ENCODE peak calls at places on chromosomes 2 and 18, in eight cellular contexts. One of them, this sample, is unnamed.

GRCh38 chr2:146579154-146579930 is 1265.5 kb upstream of the ACVR2A start:
- DNase-seq in neural crest cell: no peak
- DNase-seq in astrocyte: peak; percentile 64
- DNase-seq in Calu3: no peak
- DNase-seq in dorsolateral prefrontal cortex: no peak
- DNase-seq in colonic mucosa: no peak
- DNase-seq in fibroblast of mammary gland: peak; percentile 47
- DNase-seq in heart left ventricle: no peak
- DNase-seq in this sample: no peak

GRCh38 chr2:127044165-127044718 is 62.7 kb downstream of the BIN1 start:
- DNase-seq in colonic mucosa: no peak
- DNase-seq in astrocyte: no peak
- DNase-seq in dorsolateral prefrontal cortex: no peak
- DNase-seq in Calu3: no peak
- DNase-seq in neural crest cell: no peak
- DNase-seq in fibroblast of mammary gland: no peak
- DNase-seq in heart left ventricle: no peak
- DNase-seq in this sample: no peak

GRCh38 chr18:2847341-2848144 is 737 bp downstream of the EMILIN2 start:
- DNase-seq in colonic mucosa: no peak
- DNase-seq in Calu3: peak; percentile 3
- DNase-seq in dorsolateral prefrontal cortex: no peak
- DNase-seq in neural crest cell: peak; percentile 5
- DNase-seq in heart left ventricle: peak; percentile 68
- DNase-seq in fibroblast of mammary gland: peak; percentile 39
- DNase-seq in astrocyte: no peak
- DNase-seq in this sample: peak; percentile 42

GRCh38 chr2:164818149-164819136 is 23.2 kb downstream of the COBLL1 start:
- DNase-seq in fibroblast of mammary gland: no peak
- DNase-seq in astrocyte: no peak
- DNase-seq in dorsolateral prefrontal cortex: no peak
- DNase-seq in neural crest cell: no peak
- DNase-seq in heart left ventricle: no peak
- DNase-seq in Calu3: no peak
- DNase-seq in colonic mucosa: no peak
- DNase-seq in this sample: no peak

GRCh38 chr2:56770490-56770889 is 586.7 kb downstream of the CCDC85A start:
- DNase-seq in dorsolateral prefrontal cortex: no peak
- DNase-seq in astrocyte: peak; percentile 62
- DNase-seq in Calu3: no peak
- DNase-seq in colonic mucosa: no peak
- DNase-seq in neural crest cell: no peak
- DNase-seq in heart left ventricle: no peak
- DNase-seq in fibroblast of mammary gland: peak; percentile 51
- DNase-seq in this sample: no peak

GRCh38 chr2:97712693-97713295 is 582 bp upstream of the ZAP70 start:
- DNase-seq in astrocyte: no peak
- DNase-seq in dorsolateral prefrontal cortex: no peak
- DNase-seq in fibroblast of mammary gland: no peak
- DNase-seq in colonic mucosa: no peak
- DNase-seq in heart left ventricle: no peak
- DNase-seq in neural crest cell: no peak
- DNase-seq in Calu3: no peak
- DNase-seq in this sample: no peak

GRCh38 chr18:13375302-13376255 is 157.0 kb downstream of the LDLRAD4 start:
- DNase-seq in neural crest cell: no peak
- DNase-seq in fibroblast of mammary gland: peak; percentile 90
- DNase-seq in Calu3: peak; percentile 58
- DNase-seq in astrocyte: peak; percentile 92
- DNase-seq in dorsolateral prefrontal cortex: no peak
- DNase-seq in colonic mucosa: no peak
- DNase-seq in heart left ventricle: peak; percentile 82
- DNase-seq in this sample: no peak

GRCh38 chr2:157620956-157621355 is 7.7 kb downstream of the ACVR1C start:
- DNase-seq in fibroblast of mammary gland: peak; percentile 63
- DNase-seq in astrocyte: peak; percentile 24
- DNase-seq in heart left ventricle: no peak
- DNase-seq in neural crest cell: no peak
- DNase-seq in colonic mucosa: no peak
- DNase-seq in dorsolateral prefrontal cortex: no peak
- DNase-seq in Calu3: no peak
- DNase-seq in this sample: no peak

GRCh38 chr2:55087930-55088329 is 37.7 kb upstream of the RTN4 start:
- DNase-seq in Calu3: no peak
- DNase-seq in heart left ventricle: no peak
- DNase-seq in fibroblast of mammary gland: no peak
- DNase-seq in astrocyte: no peak
- DNase-seq in dorsolateral prefrontal cortex: no peak
- DNase-seq in colonic mucosa: no peak
- DNase-seq in neural crest cell: no peak
- DNase-seq in this sample: no peak

GRCh38 chr2:15471606-15472005 is 89.5 kb downstream of the NBAS start:
- DNase-seq in heart left ventricle: no peak
- DNase-seq in Calu3: no peak
- DNase-seq in fibroblast of mammary gland: no peak
- DNase-seq in neural crest cell: no peak
- DNase-seq in astrocyte: no peak
- DNase-seq in colonic mucosa: no peak
- DNase-seq in dorsolateral prefrontal cortex: no peak
- DNase-seq in this sample: no peak
- TF ChIP-seq CTCF in heart left ventricle: no peak
- TF ChIP-seq CTCF in Calu3: no peak
- TF ChIP-seq CTCF in fibroblast of mammary gland: no peak
- TF ChIP-seq CTCF in neural crest cell: no peak
- TF ChIP-seq CTCF in astrocyte: no peak
- TF ChIP-seq CTCF in colonic mucosa: no peak
- TF ChIP-seq CTCF in dorsolateral prefrontal cortex: no peak
- TF ChIP-seq CTCF in this sample: no peak

GRCh38 chr2:137775529-137775928 is 188.7 kb upstream of the HNMT start:
- DNase-seq in Calu3: peak; percentile 4
- DNase-seq in heart left ventricle: no peak
- DNase-seq in neural crest cell: no peak
- DNase-seq in fibroblast of mammary gland: no peak
- DNase-seq in dorsolateral prefrontal cortex: no peak
- DNase-seq in colonic mucosa: no peak
- DNase-seq in astrocyte: no peak
- DNase-seq in this sample: no peak

GRCh38 chr2:137770161-137770560 is 194.1 kb upstream of the HNMT start:
- DNase-seq in Calu3: no peak
- DNase-seq in heart left ventricle: no peak
- DNase-seq in astrocyte: no peak
- DNase-seq in neural crest cell: no peak
- DNase-seq in colonic mucosa: no peak
- DNase-seq in fibroblast of mammary gland: no peak
- DNase-seq in dorsolateral prefrontal cortex: no peak
- DNase-seq in this sample: no peak

GRCh38 chr2:137772451-137772850 is 191.8 kb upstream of the HNMT start:
- DNase-seq in dorsolateral prefrontal cortex: no peak
- DNase-seq in neural crest cell: no peak
- DNase-seq in colonic mucosa: no peak
- DNase-seq in heart left ventricle: no peak
- DNase-seq in Calu3: no peak
- DNase-seq in astrocyte: no peak
- DNase-seq in fibroblast of mammary gland: no peak
- DNase-seq in this sample: no peak

GRCh38 chr2:137769406-137769805 is 194.9 kb upstream of the HNMT start:
- DNase-seq in astrocyte: no peak
- DNase-seq in neural crest cell: no peak
- DNase-seq in heart left ventricle: no peak
- DNase-seq in colonic mucosa: no peak
- DNase-seq in Calu3: no peak
- DNase-seq in fibroblast of mammary gland: no peak
- DNase-seq in dorsolateral prefrontal cortex: no peak
- DNase-seq in this sample: no peak

DNA sequence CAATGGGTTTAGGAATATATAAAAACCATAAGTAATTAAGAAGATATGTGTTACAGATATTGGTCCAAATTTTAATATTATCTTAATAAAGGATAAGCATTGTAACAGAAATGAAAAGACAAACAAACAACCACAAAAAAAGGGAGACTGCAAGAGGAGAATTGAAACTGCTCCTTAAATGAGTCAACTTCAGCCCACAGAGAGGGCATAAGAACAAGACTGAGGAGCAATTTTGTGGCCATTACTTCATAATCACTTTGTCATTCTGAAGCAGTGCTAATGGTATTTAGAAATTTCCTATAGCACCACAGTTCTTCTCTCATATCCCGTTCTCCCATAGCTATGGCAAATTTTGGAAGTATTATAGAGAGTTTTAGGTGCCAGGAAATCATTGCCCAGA is 193.2 kb upstream of the HNMT start:
- DNase-seq in Calu3: no peak
- DNase-seq in neural crest cell: no peak
- DNase-seq in fibroblast of mammary gland: no peak
- DNase-seq in colonic mucosa: no peak
- DNase-seq in astrocyte: no peak
- DNase-seq in heart left ventricle: no peak
- DNase-seq in dorsolateral prefrontal cortex: no peak
- DNase-seq in this sample: no peak
- TF ChIP-seq CTCF in Calu3: no peak
- TF ChIP-seq CTCF in neural crest cell: no peak
- TF ChIP-seq CTCF in fibroblast of mammary gland: no peak
- TF ChIP-seq CTCF in colonic mucosa: no peak
- TF ChIP-seq CTCF in astrocyte: no peak
- TF ChIP-seq CTCF in heart left ventricle: no peak
- TF ChIP-seq CTCF in dorsolateral prefrontal cortex: no peak
- TF ChIP-seq CTCF in this sample: no peak

DNA sequence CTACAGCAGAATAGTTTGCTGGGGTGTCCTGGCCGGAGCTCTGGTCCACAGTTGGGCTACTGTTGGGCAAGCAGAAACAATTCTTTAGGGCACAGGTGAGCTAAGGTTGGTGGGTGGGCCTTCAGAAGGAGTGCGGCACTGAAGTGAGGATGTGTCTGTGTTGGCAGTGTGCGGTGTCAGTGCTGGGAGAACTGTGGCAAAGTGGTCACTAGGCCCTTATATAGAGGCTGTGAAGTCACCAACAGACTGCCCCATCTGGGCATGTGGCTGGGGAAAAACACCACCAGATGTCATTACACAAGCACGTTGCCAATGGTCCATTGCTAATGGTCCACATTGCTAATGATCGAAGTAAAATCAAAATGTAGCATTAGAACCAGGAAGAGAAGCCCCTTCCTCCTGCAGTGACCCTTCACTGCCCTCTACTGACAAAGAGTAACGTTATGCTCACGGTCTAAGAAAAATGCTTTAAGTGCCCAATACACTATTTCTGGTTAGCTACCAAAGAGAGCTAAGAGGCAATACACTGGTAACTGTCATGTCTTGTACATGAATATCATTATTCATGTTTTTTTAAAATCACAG is 21.3 kb downstream of the SCN1A start:
- DNase-seq in fibroblast of mammary gland: peak; percentile 55
- DNase-seq in astrocyte: no peak
- DNase-seq in Calu3: no peak
- DNase-seq in heart left ventricle: no peak
- DNase-seq in neural crest cell: no peak
- DNase-seq in dorsolateral prefrontal cortex: no peak
- DNase-seq in colonic mucosa: no peak
- DNase-seq in this sample: peak; percentile 47
- TF ChIP-seq CTCF in fibroblast of mammary gland: peak; percentile 72
- TF ChIP-seq CTCF in astrocyte: peak; percentile 22
- TF ChIP-seq CTCF in Calu3: no peak
- TF ChIP-seq CTCF in heart left ventricle: no peak
- TF ChIP-seq CTCF in neural crest cell: peak; percentile 57
- TF ChIP-seq CTCF in dorsolateral prefrontal cortex: no peak
- TF ChIP-seq CTCF in colonic mucosa: no peak
- TF ChIP-seq CTCF in this sample: peak; percentile 31

GRCh38 chr2:46170611-46171385 is 126.4 kb upstream of the EPAS1 start:
- DNase-seq in astrocyte: no peak
- DNase-seq in Calu3: no peak
- DNase-seq in fibroblast of mammary gland: no peak
- DNase-seq in dorsolateral prefrontal cortex: no peak
- DNase-seq in neural crest cell: no peak
- DNase-seq in colonic mucosa: no peak
- DNase-seq in heart left ventricle: no peak
- DNase-seq in this sample: no peak

GRCh38 chr2:46173636-46174253 is 123.5 kb upstream of the EPAS1 start:
- DNase-seq in astrocyte: no peak
- DNase-seq in colonic mucosa: no peak
- DNase-seq in heart left ventricle: no peak
- DNase-seq in neural crest cell: no peak
- DNase-seq in dorsolateral prefrontal cortex: no peak
- DNase-seq in fibroblast of mammary gland: no peak
- DNase-seq in Calu3: no peak
- DNase-seq in this sample: no peak

GRCh38 chr2:46173030-46173429 is 124.2 kb upstream of the EPAS1 start:
- DNase-seq in Calu3: no peak
- DNase-seq in heart left ventricle: no peak
- DNase-seq in neural crest cell: no peak
- DNase-seq in fibroblast of mammary gland: no peak
- DNase-seq in astrocyte: no peak
- DNase-seq in dorsolateral prefrontal cortex: no peak
- DNase-seq in colonic mucosa: no peak
- DNase-seq in this sample: no peak

GRCh38 chr2:46171441-46171953 is 125.7 kb upstream of the EPAS1 start:
- DNase-seq in Calu3: no peak
- DNase-seq in fibroblast of mammary gland: peak; percentile 95
- DNase-seq in astrocyte: peak; percentile 79
- DNase-seq in heart left ventricle: no peak
- DNase-seq in dorsolateral prefrontal cortex: no peak
- DNase-seq in colonic mucosa: no peak
- DNase-seq in neural crest cell: no peak
- DNase-seq in this sample: no peak

GRCh38 chr2:46171996-46172546 is 125.1 kb upstream of the EPAS1 start:
- DNase-seq in astrocyte: no peak
- DNase-seq in Calu3: no peak
- DNase-seq in dorsolateral prefrontal cortex: no peak
- DNase-seq in heart left ventricle: no peak
- DNase-seq in colonic mucosa: no peak
- DNase-seq in neural crest cell: no peak
- DNase-seq in fibroblast of mammary gland: no peak
- DNase-seq in this sample: no peak
- TF ChIP-seq CTCF in astrocyte: no peak
- TF ChIP-seq CTCF in Calu3: no peak
- TF ChIP-seq CTCF in dorsolateral prefrontal cortex: no peak
- TF ChIP-seq CTCF in heart left ventricle: no peak
- TF ChIP-seq CTCF in colonic mucosa: no peak
- TF ChIP-seq CTCF in neural crest cell: no peak
- TF ChIP-seq CTCF in fibroblast of mammary gland: no peak
- TF ChIP-seq CTCF in this sample: no peak

This sample was measured in glutamatergic neuron.